ENCODE peak calls at places on chromosomes 11 and 22, in ten cellular contexts. O is stomach, A is A549, V is mammary epithelial cell, N is GM06990, Y is colonic mucosa, E is retinal pigment epithelial cell, C is cardiac muscle cell, M is choroid plexus epithelial cell, T is fibroblast of pulmonary artery. P is an unnamed sample.

GRCh38 chr11:122007611-122008071 is 108.4 kb downstream of the BLID start:
- DNase-seq in O (no peak), A (no peak), N (no peak), E (no peak), M (peak; percentile 64), V (no peak), T (peak; percentile 73), C (peak; percentile 82), Y (no peak), P (no peak)

GRCh38 chr11:61816736-61817455 is at the start of gene FADS1:
- DNase-seq in E (peak; percentile 87), C (peak; percentile 97), M (peak; percentile 93), A (peak; percentile 96), T (peak; percentile 97), O (peak; percentile 83), V (peak; percentile 73), N (peak; percentile 93), Y (peak; percentile 84), P (no peak)

GRCh38 chr11:76459299-76459698 is 14.5 kb downstream of the EMSY start:
- DNase-seq in T (no peak), N (no peak), Y (no peak), O (no peak), V (peak; percentile 9), E (no peak), C (no peak), A (peak; percentile 41), M (no peak), P (no peak)

GRCh38 chr22:48318173-48318572 is 1509.5 kb downstream of the BRD1 start:
- DNase-seq in T (no peak), O (no peak), N (no peak), V (no peak), A (no peak), E (no peak), Y (no peak), C (no peak), M (no peak), P (no peak)

GRCh38 chr11:64489831-64490441 is 101.1 kb upstream of the SLC22A12 start:
- DNase-seq in C (peak; percentile 59), O (peak; percentile 28), E (no peak), M (peak; percentile 47), T (peak; percentile 43), V (peak; percentile 27), A (peak; percentile 80), Y (peak; percentile 55), N (peak; percentile 26), P (no peak)

GRCh38 chr11:23181022-23181807 is 320.9 kb upstream of the CCDC179 start:
- DNase-seq in N (no peak), C (no peak), T (no peak), E (no peak), O (no peak), Y (no peak), V (no peak), M (no peak), A (no peak), P (no peak)

GRCh38 chr11:14095882-14096281 is 133.4 kb downstream of the SPON1 start:
- DNase-seq in V (no peak), Y (no peak), N (no peak), E (no peak), C (no peak), M (no peak), A (no peak), O (no peak), T (no peak), P (no peak)

GRCh38 chr11:130068546-130068985 is 1.1 kb upstream of the APLP2 start:
- DNase-seq in A (no peak), C (no peak), V (no peak), O (no peak), M (no peak), N (no peak), E (no peak), Y (no peak), T (no peak), P (no peak)

GRCh38 chr11:1234771-1235614 is 12.1 kb downstream of the MUC5B start:
- DNase-seq in C (no peak), T (no peak), O (no peak), N (no peak), M (no peak), V (no peak), A (no peak), Y (peak; percentile 18), E (no peak), P (no peak)

GRCh38 chr11:119471329-119471728 is 48.4 kb upstream of the THY1 start:
- DNase-seq in C (no peak), T (no peak), M (no peak), Y (no peak), O (no peak), N (no peak), A (no peak), E (no peak), V (no peak), P (no peak)

GRCh38 chr11:134677338-134677948 is 265.4 kb upstream of the B3GAT1 start:
- DNase-seq in V (no peak), Y (no peak), N (no peak), O (no peak), A (no peak), C (no peak), E (no peak), T (no peak), M (no peak), P (no peak)

DNA sequence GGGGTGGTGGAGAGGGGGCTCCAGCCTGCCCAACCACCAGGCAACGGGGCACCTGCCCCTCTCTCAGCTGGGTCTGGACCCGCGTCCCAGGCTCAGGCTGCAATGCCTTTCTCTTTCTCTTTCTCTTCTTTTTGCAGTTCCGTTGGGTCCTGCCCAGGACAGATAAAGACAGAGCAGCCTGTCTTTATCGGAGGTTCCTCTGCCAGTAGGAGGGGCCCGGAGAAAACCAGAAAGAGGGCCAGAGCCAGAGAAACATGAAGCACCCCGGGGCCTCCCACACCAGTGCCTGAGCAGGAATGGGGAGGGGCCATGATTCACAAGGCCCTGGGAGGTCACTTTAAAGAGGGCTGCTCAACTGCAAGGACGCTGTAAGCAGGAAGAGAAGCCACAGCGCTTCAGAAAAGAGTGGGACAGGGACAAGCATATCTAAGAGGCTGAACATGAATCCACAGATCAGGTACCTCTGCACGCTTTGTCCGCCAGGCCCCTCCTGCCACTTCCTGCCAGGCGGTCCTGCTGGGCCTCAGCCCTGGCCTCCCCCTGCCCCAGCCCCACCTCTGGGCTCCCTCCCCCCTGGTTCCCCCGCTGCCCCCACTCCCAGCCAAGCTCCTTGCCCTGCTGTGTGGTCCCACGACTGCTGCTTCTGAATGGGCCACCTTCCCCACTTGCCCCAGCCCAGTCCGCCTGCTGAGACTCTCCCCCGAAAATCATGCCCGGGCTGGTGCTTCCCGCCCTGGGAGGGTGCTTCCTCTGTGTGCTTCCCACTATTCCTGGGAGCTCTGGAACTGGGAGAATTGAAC is at the start of gene APOBEC3C:
- DNase-seq in V (peak; percentile 86), T (peak; percentile 88), N (peak; percentile 76), E (peak; percentile 19), Y (peak; percentile 86), C (peak; percentile 95), A (peak; percentile 58), M (peak; percentile 92), O (peak; percentile 78), P (peak; percentile 18)
- TF ChIP-seq CTCF in V (no peak), T (peak; percentile 1), N (peak; percentile 39), E (no peak), Y (no peak), C (peak; percentile 8), A (no peak), M (peak; percentile 38), O (no peak), P (no peak)

GRCh38 chr11:69705901-69706787 is 2.3 kb upstream of the FGF19 start:
- DNase-seq in A (no peak), N (no peak), M (no peak), O (no peak), T (no peak), V (no peak), C (no peak), Y (peak; percentile 66), E (no peak), P (no peak)

GRCh38 chr11:69702769-69703510 is 882 bp downstream of the FGF19 start:
- DNase-seq in Y (no peak), N (no peak), V (no peak), C (no peak), A (no peak), E (no peak), M (no peak), T (no peak), O (no peak), P (no peak)

GRCh38 chr11:69705246-69705856 is 1.5 kb upstream of the FGF19 start:
- DNase-seq in T (no peak), V (no peak), N (no peak), A (no peak), O (no peak), M (no peak), E (no peak), C (no peak), Y (no peak), P (no peak)

GRCh38 chr11:69703711-69704507 is at the start of gene FGF19:
- DNase-seq in V (peak; percentile 22), T (no peak), N (no peak), Y (no peak), C (no peak), E (no peak), A (peak; percentile 33), O (no peak), M (no peak), P (no peak)

DNA sequence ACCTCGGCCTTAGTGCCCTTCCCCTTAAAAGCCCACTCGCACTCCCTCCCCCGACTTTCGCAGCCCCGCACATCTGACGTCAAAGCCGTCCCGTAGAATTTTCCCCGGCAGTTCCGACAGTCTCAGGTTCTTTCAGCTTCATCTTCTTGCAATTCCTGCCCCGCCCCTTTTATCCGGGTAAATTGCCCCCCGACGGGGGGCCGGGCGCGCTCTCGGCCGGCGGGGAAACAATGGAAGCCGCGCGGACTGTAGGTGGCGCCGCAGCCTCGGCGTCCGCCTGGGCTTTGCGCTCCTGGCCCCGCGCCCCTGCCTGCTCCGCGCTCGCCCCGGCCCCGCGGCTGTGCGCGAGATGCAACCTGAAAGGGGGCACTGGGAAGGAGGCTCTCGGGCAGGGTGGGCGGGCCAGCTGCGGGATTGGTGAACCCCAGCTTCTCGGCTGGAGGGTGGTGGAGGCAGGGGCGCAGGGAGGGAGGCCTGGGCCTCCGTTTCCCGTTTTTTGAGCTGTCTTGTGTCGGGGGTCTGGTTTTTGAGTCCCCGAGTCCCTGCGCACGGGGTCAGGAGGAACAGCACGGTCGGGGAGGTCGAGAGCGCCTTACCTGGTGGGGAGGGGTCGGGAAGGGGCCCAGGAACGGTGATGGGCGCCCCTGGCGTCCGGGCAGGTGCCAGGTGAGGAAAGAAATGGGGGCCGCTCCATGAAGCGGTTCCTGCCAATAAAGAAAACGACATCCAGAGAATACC is 855 bp upstream of the FGF19 start:
- DNase-seq in A (peak; percentile 60), E (no peak), O (no peak), M (peak; percentile 20), N (no peak), Y (no peak), V (no peak), C (peak; percentile 28), T (peak; percentile 11), P (no peak)
- H3K4me3 ChIP-seq in A (peak overlapping the region; percentile 52), E (no peak overlapping the region), O (peak overlapping the region; percentile 33), M (no peak overlapping the region), N (no peak overlapping the region), Y (no peak overlapping the region), V (no peak overlapping the region), C (peak overlapping the region; percentile 15), T (no peak overlapping the region), P (no peak overlapping the region)

GRCh38 chr11:84993386-84993785 is 633.8 kb downstream of the DLG2 start:
- DNase-seq in E (no peak), Y (peak; percentile 18), M (peak; percentile 58), C (no peak), N (no peak), O (no peak), V (peak; percentile 4), A (no peak), T (peak; percentile 0), P (no peak)
- TF ChIP-seq CTCF in E (peak; percentile 38), Y (no peak), M (peak; percentile 77), C (no peak), N (peak; percentile 47), O (no peak), V (peak; percentile 40), A (no peak), T (no peak), P (peak; percentile 55)

GRCh38 chr11:74311352-74311926 is at the start of gene P4HA3:
- DNase-seq in M (peak; percentile 55), N (peak; percentile 37), E (no peak), T (peak; percentile 63), A (peak; percentile 77), V (peak; percentile 38), O (peak; percentile 77), Y (peak; percentile 86), C (peak; percentile 71), P (no peak)
- H3K4me3 ChIP-seq in M (peak within 1 kb of the TSS; percentile 67), N (no peak within 1 kb of the TSS), E (peak within 1 kb of the TSS; percentile 41), T (peak within 1 kb of the TSS; percentile 68), A (peak within 1 kb of the TSS; percentile 77), V (peak within 1 kb of the TSS; percentile 30), O (peak within 1 kb of the TSS; percentile 53), Y (peak within 1 kb of the TSS; percentile 56), C (peak within 1 kb of the TSS; percentile 28), P (peak within 1 kb of the TSS; percentile 62)